ENCODE peak calls at places on chromosomes 2 and 18, in eight cellular contexts. U, T, P, N, L, R, H and K are unnamed samples.

GRCh38 chr18:76529433-76529811 is 34.4 kb upstream of the ZNF516 start:
- DNase-seq in U (no peak), T (no peak), P (no peak), N (no peak), L (no peak), R (no peak), H (no peak), K (no peak)

GRCh38 chr2:180015951-180016709 is 9.0 kb upstream of the CWC22 start:
- DNase-seq in U (peak; percentile 74), T (no peak), P (no peak), N (no peak), L (no peak), R (no peak), H (no peak), K (no peak)

GRCh38 chr2:110115291-110116032 is at the start of gene MALL:
- DNase-seq in U (no peak), T (peak; percentile 79), P (no peak), N (no peak), L (no peak), R (peak; percentile 76), H (no peak), K (no peak)

GRCh38 chr2:215537621-215538020 is 101.8 kb upstream of the FN1 start:
- DNase-seq in U (peak; percentile 87), T (no peak), P (no peak), N (no peak), L (no peak), R (no peak), H (no peak), K (no peak)

GRCh38 chr2:219344756-219345458 is 12.4 kb upstream of the RESP18 start:
- DNase-seq in U (peak; percentile 73), T (peak; percentile 67), P (no peak), N (no peak), L (no peak), R (peak; percentile 55), H (peak; percentile 33), K (no peak)

GRCh38 chr2:136376798-136377211 is 258.9 kb upstream of the CXCR4 start:
- DNase-seq in U (peak; percentile 20), T (no peak), P (no peak), N (no peak), L (no peak), R (peak; percentile 60), H (no peak), K (no peak)

GRCh38 chr18:8608795-8609673 is at the start of gene RAB12:
- DNase-seq in U (peak; percentile 92), T (peak; percentile 92), P (peak; percentile 85), N (peak; percentile 88), L (peak; percentile 93), R (peak; percentile 92), H (peak; percentile 91), K (peak; percentile 94)

GRCh38 chr2:48146552-48146951 is 240.3 kb upstream of the FBXO11 start:
- DNase-seq in U (no peak), T (no peak), P (no peak), N (no peak), L (no peak), R (no peak), H (no peak), K (no peak)

GRCh38 chr18:78510636-78511035 is 469.0 kb upstream of the SALL3 start:
- DNase-seq in U (no peak), T (no peak), P (no peak), N (no peak), L (no peak), R (no peak), H (no peak), K (no peak)

GRCh38 chr2:158011055-158011771 is 90.5 kb upstream of the UPP2 start:
- DNase-seq in U (no peak), T (no peak), P (no peak), N (no peak), L (no peak), R (no peak), H (no peak), K (no peak)

GRCh38 chr2:51103205-51103604 is 71.3 kb upstream of the NRXN1 start:
- DNase-seq in U (peak; percentile 22), T (peak; percentile 51), P (no peak), N (no peak), L (peak; percentile 51), R (no peak), H (peak; percentile 12), K (no peak)

GRCh38 chr2:136005462-136006205 is 20.2 kb upstream of the DARS1 start:
- DNase-seq in U (no peak), T (no peak), P (no peak), N (peak; percentile 67), L (no peak), R (no peak), H (no peak), K (no peak)

GRCh38 chr2:224263571-224264043 is 138.3 kb downstream of the FAM124B start:
- DNase-seq in U (peak; percentile 51), T (no peak), P (no peak), N (no peak), L (no peak), R (no peak), H (no peak), K (no peak)

GRCh38 chr18:31506024-31506742 is 8.2 kb downstream of the DSG2 start:
- DNase-seq in U (peak; percentile 55), T (no peak), P (no peak), N (no peak), L (no peak), R (no peak), H (no peak), K (no peak)

GRCh38 chr2:40556739-40557138 is 104.8 kb upstream of the SLC8A1 start:
- DNase-seq in U (no peak), T (no peak), P (no peak), N (no peak), L (no peak), R (no peak), H (no peak), K (no peak)

GRCh38 chr2:23133196-23133595 is 251.8 kb upstream of the KLHL29 start:
- DNase-seq in U (no peak), T (no peak), P (no peak), N (no peak), L (no peak), R (no peak), H (no peak), K (no peak)

GRCh38 chr2:96489261-96489660 is 15.9 kb downstream of the NEURL3 start:
- DNase-seq in U (no peak), T (no peak), P (no peak), N (no peak), L (no peak), R (no peak), H (no peak), K (no peak)

GRCh38 chr2:36441816-36442215 is 86.2 kb downstream of the CRIM1 start:
- DNase-seq in U (peak; percentile 82), T (no peak), P (no peak), N (no peak), L (no peak), R (no peak), H (no peak), K (no peak)

GRCh38 chr18:31225668-31226067 is 63.0 kb upstream of the DSC1 start:
- DNase-seq in U (peak; percentile 67), T (no peak), P (no peak), N (no peak), L (no peak), R (no peak), H (peak; percentile 55), K (no peak)

DNA sequence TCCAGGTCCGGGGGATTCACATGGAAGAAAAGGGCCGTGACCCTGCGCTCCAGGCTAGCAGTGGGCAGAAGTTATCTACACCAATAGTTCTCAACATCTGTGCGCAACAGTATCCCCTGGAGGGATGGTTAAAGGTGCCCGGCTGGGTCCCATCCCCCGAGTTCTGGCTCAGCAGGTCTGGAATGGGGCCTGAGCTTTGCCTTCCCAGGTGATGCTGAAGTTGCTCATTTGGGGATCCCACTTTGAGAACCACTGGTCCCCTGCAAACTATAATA is 31.1 kb downstream of the DNMT3A start:
- DNase-seq in U (no peak), T (no peak), P (no peak), N (no peak), L (no peak), R (no peak), H (no peak), K (no peak)
- H3K4me1 ChIP-seq in U (peaks cover 24% of the 10 kb centered on the region), T (peaks cover 60% of the 10 kb centered on the region), P (peaks cover 19% of the 10 kb centered on the region), N (no peaks in the 10 kb centered on the region), L (peaks cover 24% of the 10 kb centered on the region), R (peaks cover 60% of the 10 kb centered on the region), H (peaks cover 60% of the 10 kb centered on the region), K (peaks cover 44% of the 10 kb centered on the region)

GRCh38 chr2:24919100-24919976 is 699 bp downstream of the ADCY3 start:
- DNase-seq in U (peak; percentile 40), T (no peak), P (peak; percentile 33), N (peak; percentile 85), L (no peak), R (peak; percentile 79), H (no peak), K (peak; percentile 14)

GRCh38 chr2:24919977-24920812 is at the start of gene ADCY3:
- DNase-seq in U (peak; percentile 67), T (peak; percentile 57), P (peak; percentile 71), N (peak; percentile 91), L (no peak), R (peak; percentile 85), H (peak; percentile 53), K (no peak)

GRCh38 chr2:24923106-24923505 is 3.1 kb upstream of the ADCY3 start:
- DNase-seq in U (no peak), T (no peak), P (no peak), N (no peak), L (no peak), R (no peak), H (no peak), K (no peak)

GRCh38 chr2:24922556-24922955 is 2.5 kb upstream of the ADCY3 start:
- DNase-seq in U (no peak), T (no peak), P (no peak), N (no peak), L (no peak), R (no peak), H (no peak), K (no peak)

DNA sequence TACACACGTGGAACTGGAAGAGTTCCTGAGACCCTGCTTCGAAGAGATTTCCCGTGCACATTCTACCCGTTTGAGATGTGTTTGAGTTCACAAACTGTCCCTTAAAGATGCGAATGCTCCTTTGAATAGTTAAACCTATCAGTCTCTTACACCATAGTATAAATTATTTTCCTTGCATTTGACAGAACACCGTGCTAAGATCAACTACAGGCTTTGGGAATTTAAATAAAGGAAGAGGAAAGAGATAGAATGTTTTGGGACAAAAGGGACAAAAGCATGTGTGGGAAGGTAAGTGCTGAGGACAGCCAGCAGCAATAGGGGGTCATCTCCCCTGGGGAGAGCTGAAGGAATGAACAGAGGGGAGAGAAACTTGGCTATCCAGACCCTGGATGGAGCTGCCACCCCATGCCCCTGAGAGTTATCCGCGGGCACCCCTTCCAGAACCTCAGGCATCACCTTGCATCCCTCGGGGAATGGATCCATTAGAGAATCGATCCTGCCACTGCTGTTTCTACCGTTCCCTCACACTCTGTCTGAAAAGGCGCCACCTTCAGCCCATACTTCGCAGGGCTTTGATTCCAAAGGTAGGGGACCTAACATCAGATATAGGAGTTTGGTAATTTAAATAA is 890 bp upstream of the ADCY3 start:
- DNase-seq in U (no peak), T (no peak), P (no peak), N (peak; percentile 58), L (no peak), R (peak; percentile 67), H (no peak), K (no peak)
- TF ChIP-seq CTCF in U (peak; percentile 23), T (no peak), P (no peak), N (peak; percentile 65), L (peak; percentile 18), R (peak; percentile 26), H (no peak), K (no peak)

GRCh38 chr2:144500567-144500966 is 19.4 kb downstream of the ZEB2 start:
- DNase-seq in U (no peak), T (no peak), P (no peak), N (no peak), L (no peak), R (no peak), H (no peak), K (no peak)
- H3K4me1 ChIP-seq in U (peaks cover 48% of the 10 kb centered on the region), T (peaks cover 60% of the 10 kb centered on the region), P (no peaks in the 10 kb centered on the region), N (no peaks in the 10 kb centered on the region), L (peaks cover 3% of the 10 kb centered on the region), R (peaks cover 6% of the 10 kb centered on the region), H (peaks cover 13% of the 10 kb centered on the region), K (no peaks in the 10 kb centered on the region)

GRCh38 chr2:100246163-100247145 is 75.8 kb downstream of the LONRF2 start:
- DNase-seq in U (no peak), T (no peak), P (no peak), N (no peak), L (no peak), R (no peak), H (no peak), K (no peak)
- TF ChIP-seq CTCF in U (peak; percentile 41), T (peak; percentile 55), P (no peak), N (peak; percentile 31), L (no peak), R (peak; percentile 49), H (no peak), K (no peak)